ENCODE peak calls at places on chromosomes 12 and 14, in ten cellular contexts. F is sciatic nerve, X is OCI-M1, A is HEK293T, Z is fibroblast of mammary gland, P is astrocyte of the spinal cord, Q is COR-L47, W is lower lobe of right lung, G is HFF-Myc, H is EH. D is an unnamed sample.

GRCh38 chr12:85872497-85873091 is 1.5 kb upstream of the NTS start:
- DNase-seq in X (peak), Z (peak), H (peak), G (peak), P (peak), A (peak), W (no peak), Q (peak), F (no peak), D (no peak)

GRCh38 chr12:108657130-108657745 is 23.5 kb upstream of the SELPLG start:
- DNase-seq in G (no peak), Z (no peak), P (no peak), H (no peak), W (no peak), A (no peak), F (no peak), X (no peak), Q (no peak), D (no peak)

GRCh38 chr12:20486233-20486632 is 117.9 kb downstream of the PDE3A start:
- DNase-seq in F (no peak), W (no peak), A (no peak), P (peak), G (no peak), H (peak), X (peak), Z (peak), Q (no peak), D (no peak)

GRCh38 chr12:50992814-50993213 is 33.4 kb downstream of the SLC11A2 start:
- DNase-seq in F (peak), Z (no peak), Q (no peak), W (no peak), P (no peak), A (no peak), X (no peak), H (peak), G (no peak), D (no peak)

GRCh38 chr14:75793806-75794205 is 132.8 kb downstream of the TTLL5 start:
- DNase-seq in H (peak), F (no peak), Z (peak), Q (no peak), G (no peak), W (no peak), A (no peak), P (peak), X (no peak), D (no peak)

GRCh38 chr14:32201816-32202467 is at the start of gene RNU6-7:
- DNase-seq in F (no peak), H (no peak), A (no peak), G (no peak), W (peak), Q (no peak), X (peak), P (no peak), Z (peak), D (peak)

GRCh38 chr12:109112720-109113465 is 3.5 kb upstream of the ACACB start:
- DNase-seq in Z (no peak), W (no peak), A (no peak), Q (no peak), H (no peak), P (no peak), G (no peak), F (peak), X (no peak), D (no peak)

GRCh38 chr12:93379432-93380308 is 1.9 kb downstream of the NUDT4 start:
- DNase-seq in G (no peak), F (no peak), Q (peak), H (peak), X (peak), P (peak), W (no peak), Z (no peak), A (no peak), D (no peak)

GRCh38 chr14:96390965-96391292 is 999 bp upstream of the AK7 start:
- DNase-seq in Q (no peak), F (no peak), H (no peak), W (no peak), G (no peak), P (no peak), Z (no peak), A (no peak), X (no peak), D (no peak)